ENCODE peak calls at places on chromosomes 4 and X, in five cellular contexts. One of them, this sample, is unnamed.

GRCh38 chr4:175412161-175412560 is 399.9 kb downstream of the GPM6A start:
- DNase-seq in substantia nigra: no peak
- DNase-seq in SK-N-DZ: no peak
- DNase-seq in Daoy: peak
- DNase-seq in stimulated activated CD8-positive, alpha-beta memory T cell treated with anti-CD3 and anti-CD28 coated beads, Interleukin-15, amount 100 ng/mL, for 4 hours: no peak
- DNase-seq in this sample: no peak

GRCh38 chr4:80417019-80417418 is 81.5 kb downstream of the CFAP299 start:
- DNase-seq in substantia nigra: no peak
- DNase-seq in SK-N-DZ: no peak
- DNase-seq in stimulated activated CD8-positive, alpha-beta memory T cell treated with anti-CD3 and anti-CD28 coated beads, Interleukin-15, amount 100 ng/mL, for 4 hours: no peak
- DNase-seq in Daoy: no peak
- DNase-seq in this sample: no peak

GRCh38 chr4:72809208-72809607 is 240.2 kb upstream of the ADAMTS3 start:
- DNase-seq in stimulated activated CD8-positive, alpha-beta memory T cell treated with anti-CD3 and anti-CD28 coated beads, Interleukin-15, amount 100 ng/mL, for 4 hours: no peak
- DNase-seq in Daoy: no peak
- DNase-seq in substantia nigra: no peak
- DNase-seq in SK-N-DZ: no peak
- DNase-seq in this sample: no peak

GRCh38 chr4:123390846-123391456 is 5.6 kb upstream of the SPRY1 start:
- DNase-seq in SK-N-DZ: peak
- DNase-seq in Daoy: no peak
- DNase-seq in substantia nigra: no peak
- DNase-seq in stimulated activated CD8-positive, alpha-beta memory T cell treated with anti-CD3 and anti-CD28 coated beads, Interleukin-15, amount 100 ng/mL, for 4 hours: no peak
- DNase-seq in this sample: no peak

GRCh38 chr4:2269206-2269531 is 7.3 kb upstream of the MXD4 start:
- DNase-seq in Daoy: no peak
- DNase-seq in substantia nigra: no peak
- DNase-seq in SK-N-DZ: no peak
- DNase-seq in stimulated activated CD8-positive, alpha-beta memory T cell treated with anti-CD3 and anti-CD28 coated beads, Interleukin-15, amount 100 ng/mL, for 4 hours: no peak
- DNase-seq in this sample: no peak

GRCh38 chrX:45266456-45266855 is 65.8 kb upstream of the DIPK2B start:
- DNase-seq in Daoy: peak
- DNase-seq in stimulated activated CD8-positive, alpha-beta memory T cell treated with anti-CD3 and anti-CD28 coated beads, Interleukin-15, amount 100 ng/mL, for 4 hours: no peak
- DNase-seq in SK-N-DZ: no peak
- DNase-seq in substantia nigra: no peak
- DNase-seq in this sample: no peak

GRCh38 chr4:25795566-25796454 is 67.0 kb downstream of the SEL1L3 start:
- DNase-seq in substantia nigra: no peak
- DNase-seq in stimulated activated CD8-positive, alpha-beta memory T cell treated with anti-CD3 and anti-CD28 coated beads, Interleukin-15, amount 100 ng/mL, for 4 hours: no peak
- DNase-seq in Daoy: peak
- DNase-seq in SK-N-DZ: peak
- DNase-seq in this sample: no peak

GRCh38 chrX:17567821-17568220 is 169.5 kb upstream of the SCML1 start:
- DNase-seq in stimulated activated CD8-positive, alpha-beta memory T cell treated with anti-CD3 and anti-CD28 coated beads, Interleukin-15, amount 100 ng/mL, for 4 hours: no peak
- DNase-seq in substantia nigra: no peak
- DNase-seq in Daoy: no peak
- DNase-seq in SK-N-DZ: no peak
- DNase-seq in this sample: no peak

GRCh38 chr4:35052546-35052945 is 1191.8 kb downstream of the ARAP2 start:
- DNase-seq in SK-N-DZ: no peak
- DNase-seq in substantia nigra: no peak
- DNase-seq in stimulated activated CD8-positive, alpha-beta memory T cell treated with anti-CD3 and anti-CD28 coated beads, Interleukin-15, amount 100 ng/mL, for 4 hours: no peak
- DNase-seq in Daoy: no peak
- DNase-seq in this sample: no peak

GRCh38 chr4:132860976-132861375 is 288.1 kb upstream of the PCDH10 start:
- DNase-seq in substantia nigra: no peak
- DNase-seq in SK-N-DZ: no peak
- DNase-seq in stimulated activated CD8-positive, alpha-beta memory T cell treated with anti-CD3 and anti-CD28 coated beads, Interleukin-15, amount 100 ng/mL, for 4 hours: no peak
- DNase-seq in Daoy: no peak
- DNase-seq in this sample: no peak

GRCh38 chr4:177596035-177596434 is 153.8 kb upstream of the AGA start:
- DNase-seq in stimulated activated CD8-positive, alpha-beta memory T cell treated with anti-CD3 and anti-CD28 coated beads, Interleukin-15, amount 100 ng/mL, for 4 hours: no peak
- DNase-seq in SK-N-DZ: no peak
- DNase-seq in Daoy: peak
- DNase-seq in substantia nigra: peak
- DNase-seq in this sample: no peak

GRCh38 chrX:116317409-116317808 is 119.0 kb upstream of the SLC6A14 start:
- DNase-seq in substantia nigra: peak
- DNase-seq in SK-N-DZ: peak
- DNase-seq in Daoy: no peak
- DNase-seq in stimulated activated CD8-positive, alpha-beta memory T cell treated with anti-CD3 and anti-CD28 coated beads, Interleukin-15, amount 100 ng/mL, for 4 hours: no peak
- DNase-seq in this sample: no peak

GRCh38 chr4:19689511-19689910 is 562.2 kb upstream of the SLIT2 start:
- DNase-seq in stimulated activated CD8-positive, alpha-beta memory T cell treated with anti-CD3 and anti-CD28 coated beads, Interleukin-15, amount 100 ng/mL, for 4 hours: no peak
- DNase-seq in SK-N-DZ: no peak
- DNase-seq in Daoy: peak
- DNase-seq in substantia nigra: no peak
- DNase-seq in this sample: no peak

GRCh38 chr4:187668683-187669082 is 326.9 kb upstream of the ZFP42 start:
- DNase-seq in substantia nigra: no peak
- DNase-seq in stimulated activated CD8-positive, alpha-beta memory T cell treated with anti-CD3 and anti-CD28 coated beads, Interleukin-15, amount 100 ng/mL, for 4 hours: no peak
- DNase-seq in SK-N-DZ: no peak
- DNase-seq in Daoy: peak
- DNase-seq in this sample: no peak

GRCh38 chr4:69308634-69309033 is 28.4 kb downstream of the UGT2B28 start:
- DNase-seq in stimulated activated CD8-positive, alpha-beta memory T cell treated with anti-CD3 and anti-CD28 coated beads, Interleukin-15, amount 100 ng/mL, for 4 hours: no peak
- DNase-seq in substantia nigra: no peak
- DNase-seq in SK-N-DZ: no peak
- DNase-seq in Daoy: no peak
- DNase-seq in this sample: no peak

GRCh38 chr4:180953572-180953971 is 1289.6 kb upstream of the TENM3 start:
- DNase-seq in substantia nigra: no peak
- DNase-seq in SK-N-DZ: no peak
- DNase-seq in Daoy: no peak
- DNase-seq in stimulated activated CD8-positive, alpha-beta memory T cell treated with anti-CD3 and anti-CD28 coated beads, Interleukin-15, amount 100 ng/mL, for 4 hours: no peak
- DNase-seq in this sample: no peak

GRCh38 chrX:317424-318067 is 1.1 kb downstream of the GTPBP6 start:
- DNase-seq in substantia nigra: no peak
- DNase-seq in SK-N-DZ: no peak
- DNase-seq in stimulated activated CD8-positive, alpha-beta memory T cell treated with anti-CD3 and anti-CD28 coated beads, Interleukin-15, amount 100 ng/mL, for 4 hours: no peak
- DNase-seq in Daoy: no peak
- DNase-seq in this sample: no peak

GRCh38 chrX:139563251-139563650 is 32.7 kb downstream of the F9 start:
- DNase-seq in substantia nigra: no peak
- DNase-seq in SK-N-DZ: no peak
- DNase-seq in Daoy: peak
- DNase-seq in stimulated activated CD8-positive, alpha-beta memory T cell treated with anti-CD3 and anti-CD28 coated beads, Interleukin-15, amount 100 ng/mL, for 4 hours: no peak
- DNase-seq in this sample: no peak

GRCh38 chrX:154918060-154918483 is 31.9 kb downstream of the F8A1 start:
- DNase-seq in SK-N-DZ: peak
- DNase-seq in stimulated activated CD8-positive, alpha-beta memory T cell treated with anti-CD3 and anti-CD28 coated beads, Interleukin-15, amount 100 ng/mL, for 4 hours: no peak
- DNase-seq in Daoy: peak
- DNase-seq in substantia nigra: no peak
- DNase-seq in this sample: peak

GRCh38 chrX:10381218-10381617 is 224.4 kb downstream of the CLCN4 start:
- DNase-seq in SK-N-DZ: no peak
- DNase-seq in substantia nigra: no peak
- DNase-seq in stimulated activated CD8-positive, alpha-beta memory T cell treated with anti-CD3 and anti-CD28 coated beads, Interleukin-15, amount 100 ng/mL, for 4 hours: no peak
- DNase-seq in Daoy: no peak
- DNase-seq in this sample: no peak

GRCh38 chr4:94523617-94524016 is 71.9 kb downstream of the PDLIM5 start:
- DNase-seq in stimulated activated CD8-positive, alpha-beta memory T cell treated with anti-CD3 and anti-CD28 coated beads, Interleukin-15, amount 100 ng/mL, for 4 hours: no peak
- DNase-seq in SK-N-DZ: no peak
- DNase-seq in Daoy: no peak
- DNase-seq in substantia nigra: no peak
- DNase-seq in this sample: no peak

GRCh38 chr4:78770091-78770642 is 6.0 kb upstream of the BMP2K start:
- DNase-seq in SK-N-DZ: no peak
- DNase-seq in substantia nigra: no peak
- DNase-seq in stimulated activated CD8-positive, alpha-beta memory T cell treated with anti-CD3 and anti-CD28 coated beads, Interleukin-15, amount 100 ng/mL, for 4 hours: no peak
- DNase-seq in Daoy: no peak
- DNase-seq in this sample: no peak

GRCh38 chr4:152687974-152688599 is 8.3 kb upstream of the TMEM154 start:
- DNase-seq in substantia nigra: no peak
- DNase-seq in Daoy: no peak
- DNase-seq in stimulated activated CD8-positive, alpha-beta memory T cell treated with anti-CD3 and anti-CD28 coated beads, Interleukin-15, amount 100 ng/mL, for 4 hours: no peak
- DNase-seq in SK-N-DZ: peak
- DNase-seq in this sample: no peak

GRCh38 chr4:44961001-44961755 is 234.8 kb upstream of the GNPDA2 start:
- DNase-seq in substantia nigra: no peak
- DNase-seq in SK-N-DZ: no peak
- DNase-seq in Daoy: no peak
- DNase-seq in stimulated activated CD8-positive, alpha-beta memory T cell treated with anti-CD3 and anti-CD28 coated beads, Interleukin-15, amount 100 ng/mL, for 4 hours: no peak
- DNase-seq in this sample: no peak

This sample was measured in hippocampal formation.